ENCODE peak calls at places on chromosomes 4 and X, in ten cellular contexts. J is fibroblast of the aortic adventitia, T is fibroblast of lung, F is colonic mucosa, R is AG04449, A is prostate gland, C is lower lobe of right lung, P is GM06990, H is IMR-90, O is transverse colon. Q is an unnamed sample.

GRCh38 chrX:3384330-3384729 is 37.9 kb upstream of the MXRA5 start:
- DNase-seq in J (peak; percentile 9), T (peak; percentile 87), F (no peak), R (no peak), A (no peak), C (no peak), P (no peak), H (no peak), O (no peak), Q (no peak)

GRCh38 chrX:103919336-103919682 is 43.1 kb upstream of the TMSB15B start:
- DNase-seq in J (peak; percentile 54), T (peak; percentile 54), F (peak; percentile 41), R (no peak), A (no peak), C (no peak), P (no peak), H (peak; percentile 51), O (peak; percentile 17), Q (peak; percentile 43)

GRCh38 chr4:10164877-10165283 is 48.3 kb upstream of the WDR1 start:
- DNase-seq in J (peak; percentile 81), T (peak; percentile 6), F (peak; percentile 51), R (no peak), A (peak; percentile 16), C (no peak), P (no peak), H (peak; percentile 42), O (peak; percentile 55), Q (peak; percentile 82)

GRCh38 chr4:28879178-28879577 is 1841.0 kb upstream of the PCDH7 start:
- DNase-seq in J (peak; percentile 30), T (peak; percentile 9), F (no peak), R (no peak), A (no peak), C (no peak), P (no peak), H (peak; percentile 69), O (no peak), Q (peak; percentile 3)

GRCh38 chr4:157918036-157918832 is 254.6 kb downstream of the GASK1B start:
- DNase-seq in J (no peak), T (peak; percentile 10), F (no peak), R (no peak), A (no peak), C (no peak), P (no peak), H (no peak), O (no peak), Q (no peak)

GRCh38 chrX:118116308-118117068 is at the start of gene KLHL13:
- DNase-seq in J (peak; percentile 16), T (peak; percentile 41), F (peak; percentile 25), R (no peak), A (peak; percentile 6), C (peak; percentile 27), P (peak; percentile 70), H (peak; percentile 18), O (peak; percentile 26), Q (peak; percentile 17)

GRCh38 chr4:117001077-117001476 is 84.3 kb downstream of the TRAM1L1 start:
- DNase-seq in J (no peak), T (no peak), F (no peak), R (no peak), A (no peak), C (no peak), P (peak; percentile 13), H (no peak), O (no peak), Q (no peak)

GRCh38 chrX:96387801-96388200 is 296.8 kb upstream of the DIAPH2 start:
- DNase-seq in J (no peak), T (no peak), F (no peak), R (no peak), A (no peak), C (no peak), P (no peak), H (peak; percentile 19), O (no peak), Q (no peak)

GRCh38 chrX:40470830-40471429 is 109.8 kb upstream of the ATP6AP2 start:
- DNase-seq in J (no peak), T (peak; percentile 16), F (no peak), R (no peak), A (no peak), C (no peak), P (no peak), H (no peak), O (no peak), Q (no peak)

GRCh38 chr4:80990851-80991250 is 39.7 kb upstream of the BMP3 start:
- DNase-seq in J (no peak), T (no peak), F (no peak), R (no peak), A (no peak), C (no peak), P (no peak), H (no peak), O (no peak), Q (no peak)

GRCh38 chr4:51999250-51999649 is 20.9 kb downstream of the LRRC66 start:
- DNase-seq in J (no peak), T (no peak), F (no peak), R (no peak), A (no peak), C (no peak), P (no peak), H (no peak), O (no peak), Q (no peak)

GRCh38 chr4:1474126-1475090 is 68.2 kb upstream of the NKX1-1 start:
- DNase-seq in J (no peak), T (no peak), F (no peak), R (no peak), A (no peak), C (no peak), P (no peak), H (no peak), O (no peak), Q (no peak)

GRCh38 chrX:111914398-111915092 is 38.6 kb downstream of the TRPC5OS start:
- DNase-seq in J (no peak), T (peak; percentile 3), F (no peak), R (no peak), A (peak; percentile 3), C (no peak), P (no peak), H (peak; percentile 55), O (no peak), Q (no peak)

GRCh38 chrX:74230094-74230493 is 73.9 kb upstream of the ZCCHC13 start:
- DNase-seq in J (no peak), T (no peak), F (no peak), R (no peak), A (no peak), C (no peak), P (no peak), H (no peak), O (no peak), Q (no peak)

GRCh38 chr4:62487016-62487415 is 1286.9 kb downstream of the ADGRL3 start:
- DNase-seq in J (no peak), T (no peak), F (no peak), R (no peak), A (no peak), C (no peak), P (no peak), H (no peak), O (no peak), Q (peak; percentile 34)

GRCh38 chr4:62484357-62484756 is 1284.2 kb downstream of the ADGRL3 start:
- DNase-seq in J (no peak), T (no peak), F (peak; percentile 44), R (no peak), A (no peak), C (no peak), P (no peak), H (no peak), O (peak; percentile 21), Q (no peak)

GRCh38 chr4:62482355-62482754 is 1282.2 kb downstream of the ADGRL3 start:
- DNase-seq in J (no peak), T (no peak), F (no peak), R (no peak), A (no peak), C (no peak), P (no peak), H (no peak), O (no peak), Q (no peak)
- H3K4me3 ChIP-seq in J (no peak overlapping the region), T (no peak overlapping the region), F (no peak overlapping the region), R (no peak overlapping the region), A (no peak overlapping the region), C (no peak overlapping the region), P (no peak overlapping the region), H (no peak overlapping the region), O (no peak overlapping the region), Q (no peak overlapping the region)

GRCh38 chrX:68732906-68733493 is 85.5 kb downstream of the STARD8 start:
- DNase-seq in J (peak; percentile 56), T (peak; percentile 17), F (peak; percentile 66), R (no peak), A (peak; percentile 22), C (peak; percentile 69), P (peak; percentile 26), H (peak; percentile 31), O (peak; percentile 61), Q (peak; percentile 63)
- TF ChIP-seq CTCF in J (peak; percentile 69), T (peak; percentile 66), F (peak; percentile 63), R (peak; percentile 70), A (peak; percentile 71), C (peak; percentile 73), P (peak; percentile 90), H (peak; percentile 67), O (peak; percentile 37), Q (peak; percentile 72)

GRCh38 chr4:139207873-139208403 is 30.9 kb upstream of the ELF2 start:
- DNase-seq in J (no peak), T (no peak), F (no peak), R (no peak), A (no peak), C (no peak), P (no peak), H (peak; percentile 6), O (no peak), Q (no peak)
- H3K4me3 ChIP-seq in J (no peak overlapping the region), T (no peak overlapping the region), F (no peak overlapping the region), R (no peak overlapping the region), A (no peak overlapping the region), C (no peak overlapping the region), P (no peak overlapping the region), H (no peak overlapping the region), O (no peak overlapping the region), Q (no peak overlapping the region)

DNA sequence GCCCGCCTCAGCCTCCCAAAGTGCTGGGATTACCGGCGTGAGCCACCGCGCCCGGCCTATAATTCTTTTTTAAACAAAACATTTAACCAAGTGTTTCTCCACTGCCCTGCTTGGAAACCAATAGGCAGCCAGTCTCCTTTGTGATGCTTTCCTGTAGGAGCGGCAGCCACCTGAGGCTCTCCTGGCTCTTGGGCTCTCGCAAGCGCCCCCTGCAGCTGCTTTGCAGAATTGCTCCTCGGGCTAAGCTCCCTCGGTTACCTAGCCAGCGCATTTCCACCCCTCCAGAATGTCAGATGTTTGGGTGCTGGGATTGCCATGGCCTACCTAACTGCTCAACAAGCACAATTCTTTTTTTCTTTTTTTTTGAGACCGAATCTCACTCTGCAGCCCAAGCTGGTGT is 7.7 kb downstream of the S100P start:
- DNase-seq in J (no peak), T (no peak), F (no peak), R (no peak), A (no peak), C (no peak), P (no peak), H (no peak), O (no peak), Q (no peak)
- TF ChIP-seq CTCF in J (peak; percentile 33), T (no peak), F (peak; percentile 29), R (peak; percentile 16), A (no peak), C (peak; percentile 40), P (peak; percentile 35), H (peak; percentile 17), O (peak; percentile 17), Q (peak; percentile 25)

GRCh38 chrX:28981952-28982351 is 394.7 kb downstream of the IL1RAPL1 start:
- DNase-seq in J (no peak), T (no peak), F (no peak), R (no peak), A (no peak), C (no peak), P (peak; percentile 2), H (no peak), O (no peak), Q (no peak)
- H3K4me3 ChIP-seq in J (no peak overlapping the region), T (no peak overlapping the region), F (no peak overlapping the region), R (no peak overlapping the region), A (no peak overlapping the region), C (no peak overlapping the region), P (no peak overlapping the region), H (no peak overlapping the region), O (no peak overlapping the region), Q (no peak overlapping the region)